ENCODE peak calls at places on chromosomes 11 and 22, in nine cellular contexts. One of them, this sample, is unnamed.

GRCh38 chr11:2841411-2842190 is 44.0 kb downstream of the CDKN1C start:
- DNase-seq in SIG-M5: no peak
- DNase-seq in ELR: no peak
- DNase-seq in stimulated activated CD4-positive, alpha-beta T cell treated with anti-CD3 and anti-CD28 coated beads, TNF-alpha, amount 100 ng/mL, for 24 hours: no peak
- DNase-seq in HuH-7: no peak
- DNase-seq in epithelial cell of esophagus: no peak
- DNase-seq in Kasumi-1: no peak
- DNase-seq in BJ: no peak
- DNase-seq in CD4-positive, CD25-positive, alpha-beta regulatory T cell: no peak
- DNase-seq in this sample: no peak

GRCh38 chr11:103609117-103610066 is 427.0 kb upstream of the DDI1 start:
- DNase-seq in SIG-M5: no peak
- DNase-seq in ELR: peak
- DNase-seq in stimulated activated CD4-positive, alpha-beta T cell treated with anti-CD3 and anti-CD28 coated beads, TNF-alpha, amount 100 ng/mL, for 24 hours: no peak
- DNase-seq in HuH-7: no peak
- DNase-seq in epithelial cell of esophagus: peak
- DNase-seq in Kasumi-1: peak
- DNase-seq in BJ: peak
- DNase-seq in CD4-positive, CD25-positive, alpha-beta regulatory T cell: no peak
- DNase-seq in this sample: peak

GRCh38 chr11:123111465-123111864 is 49.5 kb upstream of the HSPA8 start:
- DNase-seq in SIG-M5: no peak
- DNase-seq in ELR: peak
- DNase-seq in stimulated activated CD4-positive, alpha-beta T cell treated with anti-CD3 and anti-CD28 coated beads, TNF-alpha, amount 100 ng/mL, for 24 hours: no peak
- DNase-seq in HuH-7: peak
- DNase-seq in epithelial cell of esophagus: peak
- DNase-seq in Kasumi-1: peak
- DNase-seq in BJ: no peak
- DNase-seq in CD4-positive, CD25-positive, alpha-beta regulatory T cell: peak
- DNase-seq in this sample: no peak

GRCh38 chr22:37196539-37197450 is 8.7 kb upstream of the C1QTNF6 start:
- DNase-seq in SIG-M5: no peak
- DNase-seq in ELR: peak
- DNase-seq in stimulated activated CD4-positive, alpha-beta T cell treated with anti-CD3 and anti-CD28 coated beads, TNF-alpha, amount 100 ng/mL, for 24 hours: no peak
- DNase-seq in HuH-7: peak
- DNase-seq in epithelial cell of esophagus: peak
- DNase-seq in Kasumi-1: no peak
- DNase-seq in BJ: peak
- DNase-seq in CD4-positive, CD25-positive, alpha-beta regulatory T cell: no peak
- DNase-seq in this sample: no peak

GRCh38 chr11:123800041-123800440 is 6.1 kb downstream of the OR6M1 start:
- DNase-seq in SIG-M5: no peak
- DNase-seq in ELR: no peak
- DNase-seq in stimulated activated CD4-positive, alpha-beta T cell treated with anti-CD3 and anti-CD28 coated beads, TNF-alpha, amount 100 ng/mL, for 24 hours: no peak
- DNase-seq in HuH-7: no peak
- DNase-seq in epithelial cell of esophagus: no peak
- DNase-seq in Kasumi-1: no peak
- DNase-seq in BJ: no peak
- DNase-seq in CD4-positive, CD25-positive, alpha-beta regulatory T cell: no peak
- DNase-seq in this sample: peak

GRCh38 chr11:81975261-81975900 is 758.3 kb downstream of the FAM181B start:
- DNase-seq in SIG-M5: no peak
- DNase-seq in ELR: no peak
- DNase-seq in stimulated activated CD4-positive, alpha-beta T cell treated with anti-CD3 and anti-CD28 coated beads, TNF-alpha, amount 100 ng/mL, for 24 hours: no peak
- DNase-seq in HuH-7: no peak
- DNase-seq in epithelial cell of esophagus: peak
- DNase-seq in Kasumi-1: no peak
- DNase-seq in BJ: no peak
- DNase-seq in CD4-positive, CD25-positive, alpha-beta regulatory T cell: no peak
- DNase-seq in this sample: no peak

GRCh38 chr22:27581688-27582087 is 219.9 kb downstream of the MN1 start:
- DNase-seq in SIG-M5: no peak
- DNase-seq in ELR: no peak
- DNase-seq in stimulated activated CD4-positive, alpha-beta T cell treated with anti-CD3 and anti-CD28 coated beads, TNF-alpha, amount 100 ng/mL, for 24 hours: no peak
- DNase-seq in HuH-7: no peak
- DNase-seq in epithelial cell of esophagus: no peak
- DNase-seq in Kasumi-1: no peak
- DNase-seq in BJ: peak
- DNase-seq in CD4-positive, CD25-positive, alpha-beta regulatory T cell: no peak
- DNase-seq in this sample: no peak

GRCh38 chr22:46192210-46192993 is 42.1 kb downstream of the PPARA start:
- DNase-seq in SIG-M5: no peak
- DNase-seq in ELR: no peak
- DNase-seq in stimulated activated CD4-positive, alpha-beta T cell treated with anti-CD3 and anti-CD28 coated beads, TNF-alpha, amount 100 ng/mL, for 24 hours: no peak
- DNase-seq in HuH-7: no peak
- DNase-seq in epithelial cell of esophagus: no peak
- DNase-seq in Kasumi-1: no peak
- DNase-seq in BJ: no peak
- DNase-seq in CD4-positive, CD25-positive, alpha-beta regulatory T cell: no peak
- DNase-seq in this sample: no peak

GRCh38 chr22:39898997-39899396 is 1.9 kb upstream of the GRAP2 start:
- DNase-seq in SIG-M5: peak
- DNase-seq in ELR: no peak
- DNase-seq in stimulated activated CD4-positive, alpha-beta T cell treated with anti-CD3 and anti-CD28 coated beads, TNF-alpha, amount 100 ng/mL, for 24 hours: no peak
- DNase-seq in HuH-7: no peak
- DNase-seq in epithelial cell of esophagus: no peak
- DNase-seq in Kasumi-1: peak
- DNase-seq in BJ: no peak
- DNase-seq in CD4-positive, CD25-positive, alpha-beta regulatory T cell: no peak
- DNase-seq in this sample: no peak

GRCh38 chr11:71176812-71177211 is 75.6 kb downstream of the SHANK2 start:
- DNase-seq in SIG-M5: no peak
- DNase-seq in ELR: no peak
- DNase-seq in stimulated activated CD4-positive, alpha-beta T cell treated with anti-CD3 and anti-CD28 coated beads, TNF-alpha, amount 100 ng/mL, for 24 hours: no peak
- DNase-seq in HuH-7: no peak
- DNase-seq in epithelial cell of esophagus: no peak
- DNase-seq in Kasumi-1: no peak
- DNase-seq in BJ: no peak
- DNase-seq in CD4-positive, CD25-positive, alpha-beta regulatory T cell: no peak
- DNase-seq in this sample: no peak

GRCh38 chr11:78657968-78658839 is 83.5 kb upstream of the NARS2 start:
- DNase-seq in SIG-M5: no peak
- DNase-seq in ELR: no peak
- DNase-seq in stimulated activated CD4-positive, alpha-beta T cell treated with anti-CD3 and anti-CD28 coated beads, TNF-alpha, amount 100 ng/mL, for 24 hours: no peak
- DNase-seq in HuH-7: no peak
- DNase-seq in epithelial cell of esophagus: no peak
- DNase-seq in Kasumi-1: no peak
- DNase-seq in BJ: no peak
- DNase-seq in CD4-positive, CD25-positive, alpha-beta regulatory T cell: no peak
- DNase-seq in this sample: no peak

GRCh38 chr11:116590844-116591575 is 181.8 kb downstream of the BUD13 start:
- DNase-seq in SIG-M5: no peak
- DNase-seq in ELR: no peak
- DNase-seq in stimulated activated CD4-positive, alpha-beta T cell treated with anti-CD3 and anti-CD28 coated beads, TNF-alpha, amount 100 ng/mL, for 24 hours: no peak
- DNase-seq in HuH-7: no peak
- DNase-seq in epithelial cell of esophagus: no peak
- DNase-seq in Kasumi-1: no peak
- DNase-seq in BJ: no peak
- DNase-seq in CD4-positive, CD25-positive, alpha-beta regulatory T cell: no peak
- DNase-seq in this sample: no peak

GRCh38 chr11:85165819-85166218 is 461.3 kb downstream of the DLG2 start:
- DNase-seq in SIG-M5: no peak
- DNase-seq in ELR: no peak
- DNase-seq in stimulated activated CD4-positive, alpha-beta T cell treated with anti-CD3 and anti-CD28 coated beads, TNF-alpha, amount 100 ng/mL, for 24 hours: no peak
- DNase-seq in HuH-7: no peak
- DNase-seq in epithelial cell of esophagus: no peak
- DNase-seq in Kasumi-1: no peak
- DNase-seq in BJ: no peak
- DNase-seq in CD4-positive, CD25-positive, alpha-beta regulatory T cell: no peak
- DNase-seq in this sample: no peak

GRCh38 chr11:73734996-73735395 is 25.9 kb downstream of the RAB6A start:
- DNase-seq in SIG-M5: no peak
- DNase-seq in ELR: no peak
- DNase-seq in stimulated activated CD4-positive, alpha-beta T cell treated with anti-CD3 and anti-CD28 coated beads, TNF-alpha, amount 100 ng/mL, for 24 hours: no peak
- DNase-seq in HuH-7: no peak
- DNase-seq in epithelial cell of esophagus: no peak
- DNase-seq in Kasumi-1: no peak
- DNase-seq in BJ: no peak
- DNase-seq in CD4-positive, CD25-positive, alpha-beta regulatory T cell: no peak
- DNase-seq in this sample: no peak

This sample was measured in skeletal muscle cell.